ENCODE peak calls at places on chromosome 19, in six cellular contexts. C, B, K, D, E and F are unnamed samples. For H3K4me1, the result is how much of the 10 kb centered on the place peaks cover.

GRCh38 chr19:42440357-42441046 is 2.2 kb downstream of the CXCL17 start:
- DNase-seq in E (peak), D (peak), C (peak), K (peak), B (peak), F (peak)

GRCh38 chr19:38714354-38714778 is 29.9 kb downstream of the CAPN12 start:
- DNase-seq in C (no peak), B (no peak), D (no peak), E (no peak), K (no peak), F (peak)

GRCh38 chr19:7926021-7926726 is at the start of gene CTXN1:
- DNase-seq in B (peak), E (peak), D (peak), K (peak), C (peak), F (peak)

GRCh38 chr19:10271543-10272086 is 695 bp downstream of the ICAM1 start:
- DNase-seq in K (no peak), D (peak), B (no peak), C (peak), E (no peak), F (peak)

GRCh38 chr19:54473071-54473941 is at the start of gene CDC42EP5:
- DNase-seq in E (peak), C (no peak), B (peak), K (peak), D (peak), F (peak)

GRCh38 chr19:6066661-6067646 is 43.3 kb downstream of the RFX2 start:
- DNase-seq in C (no peak), D (peak), E (peak), B (peak), K (peak), F (peak)

GRCh38 chr19:1309977-1310852 is 24.5 kb downstream of the EFNA2 start:
- DNase-seq in K (no peak), B (no peak), D (no peak), C (no peak), E (no peak), F (no peak)

GRCh38 chr19:1410136-1410786 is 2.9 kb downstream of the DAZAP1 start:
- DNase-seq in B (no peak), E (no peak), C (no peak), K (no peak), D (peak), F (no peak)

GRCh38 chr19:10260141-10260584 is 8.1 kb downstream of the MRPL4 start:
- DNase-seq in B (no peak), K (no peak), D (peak), C (no peak), E (no peak), F (no peak)

GRCh38 chr19:3045885-3046603 is 16.3 kb downstream of the TLE5 start:
- DNase-seq in B (peak), K (no peak), C (no peak), E (peak), D (no peak), F (no peak)

GRCh38 chr19:42023121-42023942 is 29.3 kb upstream of the ATP1A3 start:
- DNase-seq in K (no peak), C (peak), B (no peak), D (peak), E (peak), F (no peak)

GRCh38 chr19:40862785-40863184 is 12.5 kb upstream of the CYP2A6 start:
- DNase-seq in E (no peak), D (peak), K (no peak), C (no peak), B (no peak), F (no peak)

GRCh38 chr19:3625996-3626472 is 556 bp downstream of the CACTIN start:
- DNase-seq in K (no peak), E (no peak), D (peak), C (no peak), B (no peak), F (no peak)

GRCh38 chr19:46892252-46893179 is 31.7 kb downstream of the ARHGAP35 start:
- DNase-seq in E (no peak), C (peak), K (no peak), D (no peak), B (no peak), F (no peak)

GRCh38 chr19:952680-953500 is 27.1 kb downstream of the ARID3A start:
- DNase-seq in K (no peak), D (no peak), C (peak), E (no peak), B (no peak), F (no peak)

GRCh38 chr19:4980087-4980486 is 11.2 kb downstream of the KDM4B start:
- DNase-seq in B (no peak), K (no peak), D (peak), E (no peak), C (no peak), F (no peak)

GRCh38 chr19:58182577-58182988 is 278 bp upstream of the ZNF274 start:
- DNase-seq in C (peak), D (no peak), B (peak), K (peak), E (no peak), F (peak)

GRCh38 chr19:39128511-39129079 is 3.0 kb downstream of the PAK4 start:
- DNase-seq in K (no peak), B (no peak), C (no peak), E (no peak), D (peak), F (no peak)

GRCh38 chr19:22601906-22602630 is 32.1 kb upstream of the ZNF492 start:
- DNase-seq in C (no peak), K (no peak), E (no peak), B (no peak), D (no peak), F (no peak)

GRCh38 chr19:56071151-56071550 is 49.9 kb downstream of the ZNF787 start:
- DNase-seq in B (no peak), D (peak), E (peak), K (no peak), C (peak), F (no peak)

GRCh38 chr19:3768748-3769099 is 3.3 kb downstream of the RAX2 start:
- DNase-seq in E (no peak), B (no peak), D (no peak), K (no peak), C (no peak), F (no peak)

GRCh38 chr19:42193706-42194105 is 23.8 kb downstream of the DEDD2 start:
- DNase-seq in B (no peak), C (no peak), E (no peak), K (no peak), D (no peak), F (no peak)

GRCh38 chr19:33286899-33287298 is 15.4 kb downstream of the CEBPA start:
- DNase-seq in B (no peak), C (no peak), K (no peak), D (no peak), E (no peak), F (no peak)

GRCh38 chr19:33285441-33285927 is 16.9 kb downstream of the CEBPA start:
- DNase-seq in B (no peak), D (no peak), E (no peak), C (no peak), K (no peak), F (no peak)

GRCh38 chr19:33284146-33284643 is 18.1 kb downstream of the CEBPA start:
- DNase-seq in K (no peak), C (no peak), B (no peak), E (no peak), D (no peak), F (no peak)

GRCh38 chr19:33283578-33283977 is 18.8 kb downstream of the CEBPA start:
- DNase-seq in E (no peak), K (no peak), C (no peak), B (no peak), D (no peak), F (no peak)

GRCh38 chr19:33284756-33285155 is 17.6 kb downstream of the CEBPA start:
- DNase-seq in E (no peak), B (no peak), C (no peak), D (no peak), K (no peak), F (no peak)
- H3K4me1 ChIP-seq in E (under half), B (under half), C (under half), D (under half), K (under half), F (under half)

GRCh38 chr19:45575216-45575615 is 9.4 kb downstream of the OPA3 start:
- DNase-seq in E (no peak), D (no peak), B (no peak), C (no peak), K (no peak), F (no peak)

GRCh38 chr19:45571457-45572220 is 13.0 kb downstream of the OPA3 start:
- DNase-seq in K (no peak), B (no peak), C (no peak), E (no peak), D (no peak), F (no peak)

GRCh38 chr19:45576682-45577081 is 7.9 kb downstream of the OPA3 start:
- DNase-seq in B (no peak), E (no peak), D (no peak), K (no peak), C (no peak), F (no peak)

GRCh38 chr19:45577111-45577905 is 7.3 kb downstream of the OPA3 start:
- DNase-seq in E (no peak), B (peak), D (peak), K (peak), C (no peak), F (peak)

DNA sequence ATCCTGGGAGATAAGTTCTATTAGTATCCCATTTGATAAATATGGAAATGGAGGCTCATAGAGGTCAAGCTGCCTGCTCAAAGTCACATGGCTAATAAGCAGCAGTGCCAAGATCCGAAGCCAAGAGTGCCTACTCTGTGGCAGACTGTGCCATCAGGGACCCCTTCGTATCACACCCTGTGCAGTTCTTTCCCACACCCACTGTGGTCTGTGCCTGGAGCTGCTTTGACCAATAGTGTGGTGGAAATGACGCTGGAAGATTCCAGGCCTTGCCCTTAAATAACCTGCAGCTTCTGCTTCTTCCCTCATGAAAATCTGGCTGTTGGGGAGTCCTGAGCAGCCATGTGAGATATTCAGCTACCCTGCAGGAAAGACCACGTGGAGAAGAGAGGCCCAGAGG is 10.1 kb downstream of the OPA3 start:
- DNase-seq in K (no peak), E (no peak), B (no peak), D (no peak), C (no peak), F (no peak)
- H3K4me1 ChIP-seq in K (under half), E (under half), B (under half), D (under half), C (under half), F (under half)

GRCh38 chr19:17718467-17718987 is 753 bp upstream of the MAP1S start:
- DNase-seq in B (no peak), K (no peak), E (no peak), D (no peak), C (no peak), F (no peak)
- H3K4me1 ChIP-seq in B (under half), K (under half), E (under half), D (under half), C (under half), F (under half)

GRCh38 chr19:16074488-16075365 is 1.6 kb upstream of the TPM4 start:
- DNase-seq in D (no peak), E (no peak), C (no peak), K (no peak), B (peak), F (no peak)
- H3K4me1 ChIP-seq in D (under half), E (under half), C (half or more), K (under half), B (under half), F (under half)